ENCODE peak calls at places on chromosomes 4 and X, in seven cellular contexts. I is ovary; S is activated effector memory CD4-positive, alpha-beta T cell treated with Interleukin-2 at 50 U/mL for 16 hours; O is GDM1; E is ELR; Q is mammary epithelial cell; T is tibial artery. Y is an unnamed sample.

GRCh38 chrX:323721-324628 is 5.4 kb upstream of the GTPBP6 start:
- DNase-seq in E (peak; percentile 27), I (no peak), S (peak; percentile 33), T (peak; percentile 63), O (no peak), Q (peak; percentile 86), Y (peak; percentile 53)

GRCh38 chr4:89175611-89176010 is 64.3 kb downstream of the TIGD2 start:
- DNase-seq in T (no peak), I (no peak), E (no peak), S (no peak), Q (no peak), O (no peak), Y (no peak)

GRCh38 chr4:2261110-2261852 is 628 bp downstream of the MXD4 start:
- DNase-seq in I (peak; percentile 70), E (peak; percentile 67), O (peak; percentile 39), Q (peak; percentile 30), T (peak; percentile 79), S (peak; percentile 46), Y (peak; percentile 71)

GRCh38 chrX:40085086-40085551 is 12.6 kb downstream of the BCOR start:
- DNase-seq in O (no peak), T (no peak), S (no peak), E (peak; percentile 61), I (peak; percentile 62), Q (no peak), Y (no peak)

GRCh38 chrX:38347136-38347535 is 5.3 kb upstream of the OTC start:
- DNase-seq in T (no peak), I (no peak), E (peak; percentile 63), S (no peak), Q (peak; percentile 75), O (no peak), Y (no peak)

GRCh38 chr4:26884486-26884988 is 23.9 kb downstream of the STIM2 start:
- DNase-seq in S (no peak), O (no peak), Q (no peak), T (no peak), I (no peak), E (no peak), Y (no peak)

GRCh38 chr4:151862766-151863165 is 102.0 kb upstream of the GATB start:
- DNase-seq in Q (peak; percentile 46), S (no peak), O (no peak), E (peak; percentile 66), I (no peak), T (no peak), Y (no peak)

GRCh38 chr4:52894408-52894807 is 32.3 kb downstream of the RASL11B start:
- DNase-seq in T (no peak), Q (no peak), I (no peak), O (no peak), E (no peak), S (no peak), Y (no peak)

GRCh38 chr4:9867746-9868425 is 86.5 kb downstream of the DRD5 start:
- DNase-seq in E (no peak), T (no peak), S (no peak), I (no peak), Q (no peak), O (no peak), Y (peak; percentile 23)

GRCh38 chr4:19783667-19784223 is 468.0 kb upstream of the SLIT2 start:
- DNase-seq in I (no peak), S (no peak), O (no peak), E (no peak), Q (no peak), T (no peak), Y (no peak)

GRCh38 chrX:43970528-43970927 is 2.7 kb downstream of the NDP start:
- DNase-seq in S (no peak), T (no peak), E (peak; percentile 62), I (no peak), O (no peak), Q (peak; percentile 43), Y (no peak)

GRCh38 chr4:152106781-152107321 is 346.0 kb upstream of the GATB start:
- DNase-seq in I (peak; percentile 24), Q (no peak), T (no peak), S (no peak), O (no peak), E (peak; percentile 8), Y (no peak)

GRCh38 chr4:177558995-177559394 is 116.8 kb upstream of the AGA start:
- DNase-seq in T (no peak), Q (no peak), E (no peak), O (no peak), I (no peak), S (no peak), Y (no peak)

GRCh38 chr4:157172011-157172410 is 48.5 kb upstream of the GRIA2 start:
- DNase-seq in S (no peak), Q (no peak), T (no peak), O (no peak), E (peak; percentile 42), I (no peak), Y (no peak)

GRCh38 chrX:121169099-121170035 is 122.0 kb downstream of the GLUD2 start:
- DNase-seq in O (no peak), E (no peak), Q (no peak), S (no peak), T (no peak), I (no peak), Y (no peak)

GRCh38 chr4:182448281-182449151 is 205.3 kb downstream of the TENM3 start:
- DNase-seq in I (peak; percentile 90), T (peak; percentile 90), Q (peak; percentile 89), S (no peak), O (no peak), E (peak; percentile 81), Y (peak; percentile 93)

GRCh38 chr4:172980178-172980577 is 188.4 kb upstream of the GALNT7 start:
- DNase-seq in S (no peak), I (no peak), Q (no peak), E (no peak), O (no peak), T (no peak), Y (no peak)

GRCh38 chrX:130984782-130985181 is 73.4 kb upstream of the ARHGAP36 start:
- DNase-seq in I (no peak), T (no peak), O (no peak), S (no peak), E (no peak), Q (no peak), Y (peak; percentile 16)

GRCh38 chr4:20356565-20356964 is 104.9 kb downstream of the SLIT2 start:
- DNase-seq in Q (no peak), O (no peak), S (no peak), T (no peak), I (no peak), E (no peak), Y (peak; percentile 26)

GRCh38 chr4:179110356-179110755 is 1668.1 kb upstream of the AGA start:
- DNase-seq in Q (peak; percentile 3), E (peak; percentile 96), S (no peak), O (no peak), T (no peak), I (no peak), Y (no peak)

GRCh38 chrX:44470816-44471215 is 71.8 kb downstream of the FUNDC1 start:
- DNase-seq in O (no peak), E (no peak), T (no peak), S (no peak), I (no peak), Q (no peak), Y (no peak)

GRCh38 chr4:39900966-39901365 is 76.7 kb downstream of the PDS5A start:
- DNase-seq in E (peak; percentile 41), O (no peak), I (no peak), S (no peak), Q (no peak), T (no peak), Y (no peak)